ENCODE peak calls at places on chromosome 10, in nine cellular contexts. S is left lung, R is BE2C, K is right lobe of liver, Q is lower lobe of right lung, W is Caco-2, X is hepatocyte, V is PC-3, Y is aorta. I is an unnamed sample. For H3K4me1 and H3K36me3, the result is how much of the 10 kb centered on the place peaks cover.

GRCh38 chr10:3666525-3667302 is 118.3 kb downstream of the KLF6 start:
- DNase-seq in Q (peak), S (peak), R (no peak), K (no peak), Y (no peak), X (no peak), W (no peak), V (no peak), I (peak)

GRCh38 chr10:118365702-118366101 is 23.6 kb upstream of the FAM204A start:
- DNase-seq in W (no peak), Y (no peak), K (no peak), X (no peak), Q (no peak), R (no peak), S (no peak), V (no peak), I (no peak)

GRCh38 chr10:50326757-50327701 is 75.7 kb upstream of the ASAH2 start:
- DNase-seq in Q (no peak), K (no peak), Y (no peak), S (no peak), W (no peak), X (no peak), V (peak), R (no peak), I (peak)

GRCh38 chr10:117670116-117670515 is 127.6 kb downstream of the EMX2 start:
- DNase-seq in Q (no peak), V (no peak), K (no peak), W (no peak), X (no peak), Y (no peak), S (no peak), R (no peak), I (no peak)

GRCh38 chr10:81031774-81032173 is 494.1 kb downstream of the SH2D4B start:
- DNase-seq in S (no peak), X (no peak), K (no peak), V (no peak), W (no peak), Y (no peak), R (no peak), Q (no peak), I (no peak)

GRCh38 chr10:35412900-35413491 is 76.7 kb downstream of the CCNY start:
- DNase-seq in V (peak), S (no peak), X (no peak), Q (no peak), K (no peak), W (no peak), Y (no peak), R (no peak), I (no peak)

GRCh38 chr10:22554481-22555182 is 159.7 kb downstream of the PIP4K2A start:
- DNase-seq in V (no peak), K (peak), Q (peak), R (peak), X (peak), W (no peak), S (no peak), Y (peak), I (peak)

GRCh38 chr10:112687647-112688046 is 240.6 kb downstream of the VTI1A start:
- DNase-seq in X (peak), V (peak), Q (no peak), Y (no peak), W (no peak), R (no peak), K (no peak), S (no peak), I (no peak)

GRCh38 chr10:482036-482435 is 207.4 kb downstream of the DIP2C start:
- DNase-seq in R (no peak), W (no peak), Y (peak), K (no peak), Q (no peak), V (no peak), S (no peak), X (no peak), I (no peak)

GRCh38 chr10:99528256-99528866 is 4.4 kb upstream of the NKX2-3 start:
- DNase-seq in V (no peak), Y (no peak), W (no peak), R (no peak), X (no peak), Q (no peak), S (no peak), K (no peak), I (no peak)

GRCh38 chr10:48896756-48897437 is 42.7 kb downstream of the LRRC18 start:
- DNase-seq in Q (no peak), Y (no peak), R (no peak), S (no peak), X (no peak), V (peak), W (no peak), K (no peak), I (no peak)

GRCh38 chr10:48895198-48895720 is 44.4 kb downstream of the LRRC18 start:
- DNase-seq in V (no peak), K (no peak), R (no peak), Y (no peak), S (no peak), Q (no peak), W (no peak), X (no peak), I (no peak)

GRCh38 chr10:48899781-48900180 is 39.9 kb downstream of the LRRC18 start:
- DNase-seq in Y (no peak), K (no peak), X (no peak), R (no peak), Q (no peak), W (no peak), V (no peak), S (no peak), I (no peak)

GRCh38 chr10:48898426-48898825 is 41.2 kb downstream of the LRRC18 start:
- DNase-seq in K (no peak), W (no peak), V (no peak), R (no peak), X (no peak), S (no peak), Y (no peak), Q (no peak), I (no peak)

DNA sequence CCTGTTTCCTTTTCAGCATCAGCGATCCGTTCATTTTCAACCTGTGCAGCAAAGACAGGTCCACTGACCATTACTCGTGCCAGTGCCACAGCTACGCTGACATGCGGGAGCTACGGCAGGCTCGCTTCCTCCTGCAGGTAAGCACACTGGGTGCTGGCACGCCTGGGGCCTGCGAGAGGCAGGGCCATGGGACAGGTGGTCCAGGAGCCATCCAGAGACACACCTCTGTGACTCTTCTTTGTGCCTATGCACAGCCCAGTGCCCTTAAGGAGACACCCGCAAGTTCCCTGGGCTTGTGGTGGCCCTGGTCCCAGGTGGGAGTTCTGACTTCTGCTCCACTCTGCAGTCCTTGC is 42.2 kb downstream of the LRRC18 start:
- DNase-seq in S (no peak), Q (no peak), R (no peak), K (no peak), Y (no peak), W (no peak), X (no peak), V (no peak), I (no peak)
- H3K4me1 ChIP-seq in S (under half), Q (under half), R (under half), K (under half), Y (under half), W (under half), X (under half), V (under half), I (under half)

GRCh38 chr10:103720964-103721335 is 134.4 kb downstream of the SH3PXD2A start:
- DNase-seq in X (no peak), V (no peak), Y (no peak), Q (no peak), W (no peak), S (no peak), R (no peak), K (no peak), I (no peak)
- H3K36me3 ChIP-seq in X (under half), V (under half), Y (under half), Q (under half), W (under half), S (under half), R (under half), K (under half), I (under half)

GRCh38 chr10:11682267-11682683 is 59.9 kb upstream of the ECHDC3 start:
- DNase-seq in V (no peak), S (no peak), Q (peak), X (no peak), W (no peak), R (no peak), K (no peak), Y (no peak), I (no peak)
- H3K4me1 ChIP-seq in V (under half), S (under half), Q (under half), X (under half), W (under half), R (under half), K (under half), Y (under half), I (under half)

GRCh38 chr10:68492118-68492517 is 20.3 kb upstream of the DNA2 start:
- DNase-seq in Q (no peak), K (no peak), X (no peak), Y (no peak), W (no peak), V (no peak), S (no peak), R (no peak), I (no peak)

DNA sequence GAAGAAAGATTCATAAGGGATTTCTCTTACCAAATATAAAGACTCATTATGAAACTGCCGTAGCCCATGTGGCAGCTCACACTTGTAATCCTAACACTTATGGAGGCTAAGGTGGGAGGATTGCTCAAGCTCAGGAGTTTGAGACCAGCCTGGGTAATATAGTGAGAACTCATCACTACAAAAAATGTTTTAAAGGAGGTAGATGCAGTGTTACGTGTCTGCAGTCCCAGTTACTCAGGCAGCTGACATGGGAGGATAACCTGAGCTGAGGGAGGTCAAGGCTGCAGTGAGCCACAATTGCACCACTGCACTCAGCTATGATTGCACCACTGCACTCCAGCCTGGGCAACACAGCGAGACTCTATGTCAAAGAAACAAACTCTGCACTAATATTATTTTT is 18.1 kb upstream of the DNA2 start:
- DNase-seq in R (no peak), X (no peak), W (no peak), V (no peak), S (no peak), Q (peak), K (no peak), Y (no peak), I (no peak)
- H3K36me3 ChIP-seq in R (under half), X (under half), W (under half), V (under half), S (half or more), Q (half or more), K (half or more), Y (under half), I (half or more)

GRCh38 chr10:63140077-63140476 is 6.9 kb downstream of the NRBF2 start:
- DNase-seq in K (no peak), R (no peak), Q (no peak), X (no peak), S (no peak), Y (no peak), W (no peak), V (peak), I (no peak)
- H3K4me1 ChIP-seq in K (under half), R (under half), Q (under half), X (under half), S (under half), Y (under half), W (under half), V (under half), I (under half)

GRCh38 chr10:72061930-72062329 is 26.4 kb downstream of the SPOCK2 start:
- DNase-seq in Q (no peak), W (no peak), Y (no peak), X (no peak), R (no peak), V (no peak), S (no peak), K (no peak), I (no peak)

GRCh38 chr10:72062341-72062740 is 26.0 kb downstream of the SPOCK2 start:
- DNase-seq in W (no peak), K (no peak), Q (no peak), R (no peak), V (no peak), X (no peak), S (no peak), Y (no peak), I (no peak)

GRCh38 chr10:72065439-72066025 is 22.8 kb downstream of the SPOCK2 start:
- DNase-seq in R (no peak), S (no peak), Q (no peak), W (no peak), V (no peak), K (no peak), X (no peak), Y (no peak), I (no peak)

GRCh38 chr10:72062832-72063702 is 25.3 kb downstream of the SPOCK2 start:
- DNase-seq in K (no peak), S (no peak), X (no peak), V (no peak), Q (no peak), W (no peak), R (no peak), Y (no peak), I (no peak)

DNA sequence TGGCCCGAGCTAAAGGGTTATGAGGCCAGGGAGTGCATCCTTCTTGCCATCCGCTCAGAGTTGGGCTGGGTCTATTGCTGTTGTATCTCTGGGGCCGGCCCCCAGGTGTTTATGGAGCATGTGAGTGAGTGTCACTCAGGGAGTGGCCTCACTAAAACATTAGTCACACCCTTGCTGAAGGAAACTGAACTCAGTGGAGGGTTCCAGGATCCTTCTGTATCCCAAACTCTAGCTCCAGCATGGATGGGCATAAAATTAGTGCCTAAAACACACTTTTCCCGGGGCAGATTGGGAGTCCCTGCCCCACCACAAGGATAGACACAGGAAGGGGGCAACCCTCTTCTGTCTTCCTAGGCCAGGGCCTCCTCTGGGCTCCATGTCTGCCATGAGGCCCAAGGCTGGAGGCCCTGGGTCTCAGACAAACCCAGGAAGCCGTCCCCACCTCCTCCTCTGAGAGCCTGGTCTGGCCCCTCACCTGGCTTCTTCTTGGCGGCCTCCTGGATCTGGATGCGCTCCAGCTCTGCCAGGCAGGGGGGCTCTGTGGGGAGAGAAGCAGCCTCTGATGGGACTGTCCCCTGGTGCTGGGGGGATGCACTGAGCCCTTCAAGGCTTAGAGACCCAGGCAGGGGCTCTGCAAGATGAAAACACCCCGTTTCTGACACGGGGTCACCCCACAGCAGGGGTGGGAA is 24.5 kb downstream of the SPOCK2 start:
- DNase-seq in Y (no peak), V (peak), W (no peak), S (no peak), X (peak), K (no peak), Q (no peak), R (no peak), I (no peak)
- H3K36me3 ChIP-seq in Y (under half), V (under half), W (under half), S (under half), X (under half), K (under half), Q (under half), R (under half), I (under half)